ENCODE peak calls at places on chromosomes 7 and 10, in eight cellular contexts. D, X, S, A, E, K, F and O are unnamed samples.

GRCh38 chr10:67602268-67602950 is 93.6 kb downstream of the CTNNA3 start:
- DNase-seq in D (no peak), A (no peak), X (no peak), K (no peak), F (no peak), S (peak; percentile 1), E (no peak), O (no peak)

GRCh38 chr10:117950408-117950807 is 96.3 kb downstream of the RAB11FIP2 start:
- DNase-seq in S (no peak), D (no peak), X (no peak), A (no peak), K (no peak), E (no peak), F (no peak), O (no peak)

GRCh38 chr10:63738410-63738809 is 217.2 kb downstream of the REEP3 start:
- DNase-seq in X (no peak), A (no peak), S (peak; percentile 79), K (no peak), E (no peak), F (peak; percentile 77), D (no peak), O (peak; percentile 58)

GRCh38 chr7:141053626-141054025 is 20.2 kb upstream of the TMEM178B start:
- DNase-seq in F (no peak), A (no peak), K (no peak), X (no peak), E (no peak), D (peak; percentile 92), S (no peak), O (no peak)

GRCh38 chr10:62779487-62780248 is 24.9 kb upstream of the ADO start:
- DNase-seq in S (no peak), E (no peak), K (no peak), F (no peak), A (no peak), D (peak; percentile 82), X (no peak), O (no peak)

GRCh38 chr7:144830811-144831210 is 5.0 kb downstream of the TPK1 start:
- DNase-seq in S (no peak), E (no peak), A (no peak), X (no peak), K (no peak), F (no peak), D (no peak), O (no peak)

GRCh38 chr10:34124522-34125035 is 690.5 kb downstream of the PARD3 start:
- DNase-seq in D (no peak), K (no peak), S (peak; percentile 87), E (no peak), X (no peak), F (no peak), A (no peak), O (peak; percentile 31)

GRCh38 chr7:55526770-55527169 is 45.5 kb downstream of the VOPP1 start:
- DNase-seq in F (peak; percentile 80), X (no peak), K (no peak), S (peak; percentile 64), E (peak; percentile 49), D (no peak), A (peak; percentile 42), O (peak; percentile 55)

GRCh38 chr7:97872025-97872669 is at the start of gene ASNS:
- DNase-seq in K (peak; percentile 93), A (peak; percentile 84), F (peak; percentile 98), S (peak; percentile 98), D (peak; percentile 95), E (peak; percentile 97), X (peak; percentile 88), O (peak; percentile 97)

GRCh38 chr10:10855178-10855577 is 162.5 kb upstream of the CELF2 start:
- DNase-seq in X (no peak), K (no peak), E (no peak), S (no peak), A (no peak), D (peak; percentile 16), F (no peak), O (no peak)

GRCh38 chr10:124983321-124983720 is 41.4 kb downstream of the ZRANB1 start:
- DNase-seq in S (peak; percentile 87), X (no peak), D (no peak), K (no peak), F (no peak), A (no peak), E (no peak), O (no peak)

GRCh38 chr7:17090751-17091150 is 207.7 kb upstream of the AHR start:
- DNase-seq in A (no peak), K (no peak), S (no peak), D (no peak), E (no peak), F (no peak), X (no peak), O (no peak)

GRCh38 chr7:69893915-69894314 is 295.6 kb downstream of the AUTS2 start:
- DNase-seq in D (no peak), F (no peak), K (no peak), E (no peak), S (peak; percentile 27), X (no peak), A (no peak), O (peak; percentile 15)

GRCh38 chr7:139626817-139627216 is 103.3 kb downstream of the CLEC2L start:
- DNase-seq in A (no peak), S (no peak), D (peak; percentile 73), X (no peak), E (no peak), F (no peak), K (no peak), O (no peak)

GRCh38 chr10:51297438-51297837 is 223.2 kb downstream of the PRKG1 start:
- DNase-seq in F (no peak), A (no peak), E (no peak), K (no peak), X (no peak), S (no peak), D (no peak), O (no peak)

GRCh38 chr7:109844362-109844761 is 1246.6 kb upstream of the LRRN3 start:
- DNase-seq in K (no peak), A (no peak), D (no peak), X (no peak), F (no peak), E (no peak), S (peak; percentile 23), O (no peak)

GRCh38 chr10:52004342-52004949 is 305.1 kb upstream of the CSTF2T start:
- DNase-seq in D (peak; percentile 25), E (no peak), F (no peak), A (no peak), S (peak; percentile 53), K (no peak), X (peak; percentile 55), O (no peak)

GRCh38 chr7:47816647-47817046 is 131.6 kb downstream of the PKD1L1 start:
- DNase-seq in E (no peak), A (no peak), S (no peak), X (no peak), D (no peak), K (no peak), F (no peak), O (no peak)

GRCh38 chr7:100090527-100091410 is 2.0 kb downstream of the COPS6 start:
- DNase-seq in F (no peak), D (no peak), K (no peak), A (no peak), S (no peak), X (no peak), E (no peak), O (no peak)

GRCh38 chr7:144545330-144545729 is 141.8 kb upstream of the NOBOX start:
- DNase-seq in E (no peak), D (peak; percentile 63), F (no peak), S (no peak), X (no peak), K (no peak), A (no peak), O (no peak)

GRCh38 chr7:818031-818699 is 14.1 kb upstream of the SUN1 start:
- DNase-seq in S (no peak), D (peak; percentile 54), K (no peak), A (no peak), E (no peak), F (no peak), X (no peak), O (no peak)

GRCh38 chr7:115799430-115799829 is 231.1 kb downstream of the TFEC start:
- DNase-seq in E (no peak), K (no peak), D (no peak), F (no peak), X (no peak), A (no peak), S (no peak), O (no peak)

GRCh38 chr7:22364023-22364422 is 7.1 kb upstream of the RAPGEF5 start:
- DNase-seq in S (no peak), K (no peak), X (no peak), E (no peak), D (no peak), F (no peak), A (no peak), O (no peak)

GRCh38 chr10:6579193-6579903 is 728 bp downstream of the PRKCQ start:
- DNase-seq in K (no peak), E (no peak), F (no peak), X (no peak), S (peak; percentile 42), D (peak; percentile 79), A (no peak), O (peak; percentile 25)

GRCh38 chr7:96670338-96671289 is 39.0 kb downstream of the SEM1 start:
- DNase-seq in D (no peak), F (no peak), K (no peak), X (no peak), S (no peak), E (no peak), A (no peak), O (no peak)

GRCh38 chr10:93462881-93463280 is 19.3 kb downstream of the MYOF start:
- DNase-seq in K (no peak), X (no peak), E (no peak), F (no peak), D (peak; percentile 89), A (no peak), S (no peak), O (peak; percentile 44)

GRCh38 chr7:151459726-151460473 is 20.0 kb upstream of the CRYGN start:
- DNase-seq in S (peak; percentile 84), X (peak; percentile 77), K (peak; percentile 96), F (peak; percentile 92), D (no peak), E (peak; percentile 40), A (peak; percentile 57), O (peak; percentile 93)